ENCODE peak calls at places on chromosomes 4 and X, in eight cellular contexts. G, H, A, X, U, R, T and I are unnamed samples.
A peak's percentile ranks its signal among the peaks of the same experiment; 100 is the strongest.

GRCh38 chrX:129040124-129040523 is 483.2 kb downstream of the SMARCA1 start:
- DNase-seq in G (no peak), X (no peak), U (no peak), A (no peak), R (no peak), H (no peak), T (no peak), I (no peak)

GRCh38 chr4:16588651-16589050 is 309.8 kb downstream of the LDB2 start:
- DNase-seq in R (no peak), A (no peak), X (no peak), U (peak; percentile 7), H (no peak), G (no peak), T (no peak), I (no peak)

GRCh38 chr4:78566834-78567501 is 15.4 kb downstream of the ANXA3 start:
- DNase-seq in T (no peak), X (no peak), R (no peak), U (peak; percentile 57), G (no peak), A (no peak), H (no peak), I (no peak)

GRCh38 chrX:18640686-18641085 is 31.2 kb downstream of the RS1 start:
- DNase-seq in R (no peak), T (peak; percentile 96), X (no peak), H (no peak), U (no peak), G (no peak), A (peak; percentile 77), I (no peak)

GRCh38 chrX:937391-937790 is 275.1 kb downstream of the CRLF2 start:
- DNase-seq in T (no peak), U (no peak), A (no peak), R (no peak), H (no peak), G (no peak), X (no peak), I (no peak)

GRCh38 chr4:7909966-7910720 is 29.5 kb downstream of the AFAP1 start:
- DNase-seq in T (no peak), A (peak; percentile 10), G (no peak), H (peak; percentile 86), U (no peak), X (no peak), R (no peak), I (no peak)

GRCh38 chr4:14264437-14264836 is 636.9 kb upstream of the BOD1L1 start:
- DNase-seq in R (no peak), G (no peak), X (no peak), T (peak; percentile 11), U (peak; percentile 1), A (no peak), H (peak; percentile 27), I (no peak)

GRCh38 chrX:39848243-39848642 is 249.5 kb downstream of the BCOR start:
- DNase-seq in T (no peak), G (no peak), R (no peak), A (no peak), H (peak; percentile 87), U (no peak), X (no peak), I (no peak)

DNA sequence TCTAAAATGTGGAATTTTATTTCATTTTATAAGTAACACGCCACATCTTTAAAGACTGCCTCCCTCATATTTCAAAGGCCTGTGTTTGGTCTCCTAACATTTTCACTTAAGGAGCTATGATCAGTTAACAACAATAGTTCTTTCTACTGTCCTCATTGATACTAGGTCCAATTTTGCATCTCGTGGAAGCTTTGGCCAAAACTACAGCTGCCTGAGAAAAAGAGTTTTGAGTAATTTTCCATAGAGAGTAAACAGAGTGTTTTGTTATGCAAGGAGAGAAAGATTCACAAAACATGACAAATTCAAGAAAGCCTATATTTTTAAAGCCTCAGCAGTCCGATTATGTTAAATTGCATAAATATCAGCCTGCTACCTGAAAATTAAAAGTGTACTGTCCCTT is 11.4 kb upstream of the PCDH18 start:
- DNase-seq in U (no peak), X (no peak), R (no peak), G (no peak), T (no peak), H (no peak), A (no peak), I (no peak)
- TF ChIP-seq CTCF in U (no peak), X (no peak), R (no peak), G (no peak), T (no peak), H (no peak), A (no peak), I (no peak)

GRCh38 chrX:105211051-105211575 is 9.4 kb downstream of the TEX13A start:
- DNase-seq in X (no peak), T (no peak), A (no peak), U (no peak), H (no peak), G (no peak), R (no peak), I (no peak)

GRCh38 chrX:105209406-105209805 is 11.1 kb downstream of the TEX13A start:
- DNase-seq in A (no peak), X (no peak), G (no peak), H (no peak), U (no peak), T (no peak), R (no peak), I (no peak)

DNA sequence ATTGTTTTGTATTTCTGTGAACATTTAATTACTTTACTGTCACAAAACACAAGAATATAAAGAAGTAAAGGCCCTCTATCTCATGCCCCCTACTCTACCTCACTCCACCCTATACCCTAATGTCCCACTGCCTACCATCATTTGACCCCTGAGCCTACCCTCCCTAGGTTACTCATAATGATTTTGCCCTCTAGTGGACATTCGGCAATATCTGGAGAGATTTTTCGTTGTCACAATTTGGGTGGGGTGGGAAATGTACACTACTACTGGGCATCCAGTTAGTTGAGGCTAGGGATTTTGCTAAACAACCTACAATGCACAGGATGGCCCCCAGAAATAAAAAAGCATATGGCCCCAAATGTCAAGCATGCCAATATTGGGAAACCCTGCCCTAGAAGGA is 10.2 kb downstream of the TEX13A start:
- DNase-seq in U (no peak), X (no peak), R (no peak), H (no peak), A (no peak), T (no peak), G (no peak), I (no peak)
- TF ChIP-seq CTCF in U (no peak), X (peak; percentile 4), R (no peak), H (no peak), A (peak; percentile 17), T (no peak), G (peak; percentile 27), I (no peak)

GRCh38 chrX:47838361-47838760 is 1.7 kb downstream of the ZNF81 start:
- DNase-seq in U (no peak), H (no peak), T (no peak), A (no peak), X (no peak), R (no peak), G (no peak), I (no peak)
- TF ChIP-seq CTCF in U (no peak), H (no peak), T (no peak), A (no peak), X (no peak), R (no peak), G (no peak), I (no peak)

DNA sequence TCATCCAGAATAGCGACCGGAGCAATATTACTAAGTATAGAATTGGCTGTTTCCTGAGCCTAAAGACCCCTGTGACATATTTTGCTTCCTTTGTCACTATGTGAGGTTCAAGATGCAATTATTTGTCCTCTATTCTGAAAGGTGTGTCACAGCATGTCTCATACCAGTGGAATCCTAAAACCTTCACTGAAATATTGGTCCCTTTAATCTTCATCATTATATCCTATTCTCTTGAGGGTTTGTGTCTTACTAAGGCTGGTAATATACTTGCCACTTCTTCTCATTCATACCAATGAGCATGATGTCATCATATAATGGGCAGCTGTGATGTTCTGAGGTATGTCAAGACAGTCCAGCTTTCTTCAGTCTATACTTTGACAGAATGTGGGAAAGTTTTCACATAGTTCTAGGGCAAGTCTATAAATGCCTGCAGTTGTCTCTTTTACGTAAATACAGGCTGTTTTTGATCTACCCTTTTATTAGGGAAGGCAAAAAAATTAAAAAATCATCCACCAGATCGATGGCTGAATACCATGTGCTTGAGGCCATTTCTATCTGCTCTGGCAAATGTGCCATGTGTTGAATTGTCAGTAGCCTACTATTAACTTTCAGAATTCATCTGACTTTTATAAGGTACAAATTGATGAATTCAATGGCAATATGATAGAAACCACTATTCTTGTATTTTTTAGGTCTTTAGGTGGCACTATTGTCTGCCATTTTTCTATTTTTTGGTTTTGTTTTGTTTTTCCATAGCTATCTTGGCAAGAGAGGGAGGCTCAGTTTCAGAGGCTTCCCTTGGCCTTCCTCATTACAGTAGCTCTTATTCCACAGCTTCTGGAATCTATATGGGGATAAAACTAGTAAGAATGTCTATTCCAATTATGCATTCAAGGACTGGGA is 209.0 kb downstream of the PPARGC1A start:
- DNase-seq in G (no peak), R (no peak), X (no peak), U (no peak), H (peak; percentile 2), A (no peak), T (no peak), I (no peak)
- TF ChIP-seq CTCF in G (peak; percentile 33), R (no peak), X (peak; percentile 20), U (no peak), H (no peak), A (no peak), T (no peak), I (no peak)

GRCh38 chrX:136209016-136209738 is 42.0 kb downstream of the MAP7D3 start:
- DNase-seq in A (peak; percentile 44), X (peak; percentile 57), R (peak; percentile 15), U (peak; percentile 17), T (peak; percentile 41), H (peak; percentile 75), G (no peak), I (peak; percentile 24)
- TF ChIP-seq CTCF in A (peak; percentile 53), X (peak; percentile 47), R (peak; percentile 32), U (peak; percentile 20), T (peak; percentile 66), H (peak; percentile 69), G (peak; percentile 73), I (no peak)

GRCh38 chr4:184313058-184313709 is 95.5 kb upstream of the ENPP6 start:
- DNase-seq in R (no peak), U (peak; percentile 54), G (peak; percentile 50), H (no peak), T (no peak), X (no peak), A (no peak), I (no peak)

GRCh38 chr4:184309241-184310170 is 91.8 kb upstream of the ENPP6 start:
- DNase-seq in X (no peak), U (no peak), G (no peak), R (no peak), H (no peak), A (no peak), T (no peak), I (peak; percentile 47)

GRCh38 chr4:184310881-184311709 is 93.4 kb upstream of the ENPP6 start:
- DNase-seq in H (peak; percentile 36), X (no peak), G (peak; percentile 42), A (no peak), U (peak; percentile 63), R (no peak), T (no peak), I (no peak)

GRCh38 chr4:184312126-184312525 is 94.5 kb upstream of the ENPP6 start:
- DNase-seq in A (no peak), X (no peak), G (peak; percentile 4), R (no peak), T (no peak), H (no peak), U (no peak), I (no peak)

DNA sequence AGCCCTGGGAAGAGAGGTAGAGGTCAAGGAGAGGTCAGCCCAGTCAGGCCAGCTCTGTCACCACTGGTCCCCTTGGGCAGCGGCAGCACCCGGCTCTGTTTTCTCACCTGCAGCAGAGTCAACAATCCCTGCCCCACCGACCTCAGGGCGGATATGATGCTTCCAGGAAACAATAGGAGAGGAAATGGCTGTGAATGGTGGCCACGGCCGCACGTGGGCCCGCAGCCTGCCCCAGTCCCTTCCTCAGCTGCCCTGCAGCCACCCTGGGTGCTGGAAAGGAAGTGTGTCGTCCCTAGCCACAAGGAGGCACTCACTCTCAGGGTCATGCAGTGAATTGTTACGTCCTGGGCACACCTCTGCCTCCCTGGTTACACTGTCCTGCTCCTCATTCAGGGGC is 92.5 kb upstream of the ENPP6 start:
- DNase-seq in A (no peak), X (no peak), H (no peak), T (no peak), R (no peak), G (no peak), U (peak; percentile 85), I (peak; percentile 57)
- TF ChIP-seq CTCF in A (peak; percentile 18), X (no peak), H (no peak), T (peak; percentile 73), R (no peak), G (peak; percentile 30), U (peak; percentile 45), I (peak; percentile 44)